ENCODE peak calls at places on chromosomes 16 and 17, in nine cellular contexts. One of them, this sample, is unnamed.

GRCh38 chr16:47995354-47995753 is 160.4 kb downstream of the ABCC12 start:
- DNase-seq in CD4-positive, alpha-beta T cell: no peak
- DNase-seq in ascending aorta: no peak
- DNase-seq in heart right ventricle: no peak
- DNase-seq in DND-41: no peak
- DNase-seq in small intestine: no peak
- DNase-seq in CD8-positive, alpha-beta T cell: no peak
- DNase-seq in psoas muscle: no peak
- DNase-seq in spleen: no peak
- DNase-seq in this sample: no peak

GRCh38 chr16:83470406-83470805 is 337.4 kb upstream of the HSBP1 start:
- DNase-seq in CD4-positive, alpha-beta T cell: no peak
- DNase-seq in ascending aorta: no peak
- DNase-seq in heart right ventricle: no peak
- DNase-seq in DND-41: no peak
- DNase-seq in small intestine: no peak
- DNase-seq in CD8-positive, alpha-beta T cell: no peak
- DNase-seq in psoas muscle: no peak
- DNase-seq in spleen: no peak
- DNase-seq in this sample: no peak

GRCh38 chr16:89822188-89823086 is 5.8 kb upstream of the SPIRE2 start:
- DNase-seq in CD4-positive, alpha-beta T cell: no peak
- DNase-seq in ascending aorta: no peak
- DNase-seq in heart right ventricle: no peak
- DNase-seq in DND-41: no peak
- DNase-seq in small intestine: peak; percentile 92
- DNase-seq in CD8-positive, alpha-beta T cell: no peak
- DNase-seq in psoas muscle: no peak
- DNase-seq in spleen: no peak
- DNase-seq in this sample: no peak

GRCh38 chr17:27615121-27615520 is 15.9 kb upstream of the LGALS9 start:
- DNase-seq in CD4-positive, alpha-beta T cell: no peak
- DNase-seq in ascending aorta: no peak
- DNase-seq in heart right ventricle: no peak
- DNase-seq in DND-41: no peak
- DNase-seq in small intestine: no peak
- DNase-seq in CD8-positive, alpha-beta T cell: no peak
- DNase-seq in psoas muscle: no peak
- DNase-seq in spleen: no peak
- DNase-seq in this sample: no peak

GRCh38 chr17:77101521-77102410 is 39.0 kb upstream of the SEC14L1 start:
- DNase-seq in CD4-positive, alpha-beta T cell: no peak
- DNase-seq in ascending aorta: no peak
- DNase-seq in heart right ventricle: no peak
- DNase-seq in DND-41: no peak
- DNase-seq in small intestine: no peak
- DNase-seq in CD8-positive, alpha-beta T cell: no peak
- DNase-seq in psoas muscle: no peak
- DNase-seq in spleen: no peak
- DNase-seq in this sample: no peak

GRCh38 chr17:32298721-32299578 is 33.3 kb downstream of the RHBDL3 start:
- DNase-seq in CD4-positive, alpha-beta T cell: no peak
- DNase-seq in ascending aorta: no peak
- DNase-seq in heart right ventricle: no peak
- DNase-seq in DND-41: no peak
- DNase-seq in small intestine: no peak
- DNase-seq in CD8-positive, alpha-beta T cell: no peak
- DNase-seq in psoas muscle: no peak
- DNase-seq in spleen: no peak
- DNase-seq in this sample: no peak

GRCh38 chr17:71438631-71439146 is 682.1 kb upstream of the SOX9 start:
- DNase-seq in CD4-positive, alpha-beta T cell: no peak
- DNase-seq in ascending aorta: no peak
- DNase-seq in heart right ventricle: no peak
- DNase-seq in DND-41: no peak
- DNase-seq in small intestine: no peak
- DNase-seq in CD8-positive, alpha-beta T cell: no peak
- DNase-seq in psoas muscle: no peak
- DNase-seq in spleen: no peak
- DNase-seq in this sample: no peak

GRCh38 chr16:28572659-28573510 is 19.2 kb downstream of the SGF29 start:
- DNase-seq in CD4-positive, alpha-beta T cell: no peak
- DNase-seq in ascending aorta: no peak
- DNase-seq in heart right ventricle: no peak
- DNase-seq in DND-41: no peak
- DNase-seq in small intestine: no peak
- DNase-seq in CD8-positive, alpha-beta T cell: no peak
- DNase-seq in psoas muscle: no peak
- DNase-seq in spleen: no peak
- DNase-seq in this sample: no peak

GRCh38 chr17:29235904-29236303 is 10.8 kb upstream of the CRYBA1 start:
- DNase-seq in CD4-positive, alpha-beta T cell: no peak
- DNase-seq in ascending aorta: no peak
- DNase-seq in heart right ventricle: no peak
- DNase-seq in DND-41: no peak
- DNase-seq in small intestine: no peak
- DNase-seq in CD8-positive, alpha-beta T cell: no peak
- DNase-seq in psoas muscle: no peak
- DNase-seq in spleen: no peak
- DNase-seq in this sample: no peak

GRCh38 chr17:76142044-76143041 is 1.3 kb upstream of the FOXJ1 start:
- DNase-seq in CD4-positive, alpha-beta T cell: no peak
- DNase-seq in ascending aorta: no peak
- DNase-seq in heart right ventricle: no peak
- DNase-seq in DND-41: no peak
- DNase-seq in small intestine: no peak
- DNase-seq in CD8-positive, alpha-beta T cell: no peak
- DNase-seq in psoas muscle: no peak
- DNase-seq in spleen: peak; percentile 70
- DNase-seq in this sample: no peak

GRCh38 chr16:86496929-86497381 is 13.4 kb upstream of the FOXF1 start:
- DNase-seq in CD4-positive, alpha-beta T cell: no peak
- DNase-seq in ascending aorta: no peak
- DNase-seq in heart right ventricle: no peak
- DNase-seq in DND-41: no peak
- DNase-seq in small intestine: no peak
- DNase-seq in CD8-positive, alpha-beta T cell: no peak
- DNase-seq in psoas muscle: no peak
- DNase-seq in spleen: peak; percentile 48
- DNase-seq in this sample: no peak

GRCh38 chr17:2995362-2995761 is 68.0 kb downstream of the OR1D5 start:
- DNase-seq in CD4-positive, alpha-beta T cell: peak; percentile 14
- DNase-seq in ascending aorta: no peak
- DNase-seq in heart right ventricle: no peak
- DNase-seq in DND-41: no peak
- DNase-seq in small intestine: no peak
- DNase-seq in CD8-positive, alpha-beta T cell: no peak
- DNase-seq in psoas muscle: no peak
- DNase-seq in spleen: peak; percentile 64
- DNase-seq in this sample: no peak

GRCh38 chr16:1119766-1120611 is 23.9 kb upstream of the C1QTNF8 start:
- DNase-seq in CD4-positive, alpha-beta T cell: no peak
- DNase-seq in ascending aorta: no peak
- DNase-seq in heart right ventricle: no peak
- DNase-seq in DND-41: no peak
- DNase-seq in small intestine: no peak
- DNase-seq in CD8-positive, alpha-beta T cell: no peak
- DNase-seq in psoas muscle: no peak
- DNase-seq in spleen: no peak
- DNase-seq in this sample: no peak

GRCh38 chr17:27078296-27078695 is 215.6 kb upstream of the WSB1 start:
- DNase-seq in CD4-positive, alpha-beta T cell: no peak
- DNase-seq in ascending aorta: no peak
- DNase-seq in heart right ventricle: no peak
- DNase-seq in DND-41: no peak
- DNase-seq in small intestine: no peak
- DNase-seq in CD8-positive, alpha-beta T cell: no peak
- DNase-seq in psoas muscle: no peak
- DNase-seq in spleen: no peak
- DNase-seq in this sample: no peak

GRCh38 chr17:9350083-9350482 is 225.5 kb downstream of the STX8 start:
- DNase-seq in CD4-positive, alpha-beta T cell: no peak
- DNase-seq in ascending aorta: no peak
- DNase-seq in heart right ventricle: no peak
- DNase-seq in DND-41: no peak
- DNase-seq in small intestine: no peak
- DNase-seq in CD8-positive, alpha-beta T cell: no peak
- DNase-seq in psoas muscle: no peak
- DNase-seq in spleen: no peak
- DNase-seq in this sample: no peak

GRCh38 chr16:55508271-55508921 is 476 bp upstream of the LPCAT2 start:
- DNase-seq in CD4-positive, alpha-beta T cell: no peak
- DNase-seq in ascending aorta: no peak
- DNase-seq in heart right ventricle: no peak
- DNase-seq in DND-41: no peak
- DNase-seq in small intestine: no peak
- DNase-seq in CD8-positive, alpha-beta T cell: no peak
- DNase-seq in psoas muscle: no peak
- DNase-seq in spleen: no peak
- DNase-seq in this sample: no peak

GRCh38 chr17:81371910-81372760 is 23.1 kb upstream of the BAHCC1 start:
- DNase-seq in CD4-positive, alpha-beta T cell: no peak
- DNase-seq in ascending aorta: no peak
- DNase-seq in heart right ventricle: peak; percentile 67
- DNase-seq in DND-41: no peak
- DNase-seq in small intestine: peak; percentile 36
- DNase-seq in CD8-positive, alpha-beta T cell: no peak
- DNase-seq in psoas muscle: peak; percentile 76
- DNase-seq in spleen: peak; percentile 78
- DNase-seq in this sample: peak; percentile 47

GRCh38 chr16:31700530-31701388 is 172.8 kb upstream of the ZNF267 start:
- DNase-seq in CD4-positive, alpha-beta T cell: peak; percentile 81
- DNase-seq in ascending aorta: peak; percentile 85
- DNase-seq in heart right ventricle: peak; percentile 79
- DNase-seq in DND-41: peak; percentile 75
- DNase-seq in small intestine: peak; percentile 92
- DNase-seq in CD8-positive, alpha-beta T cell: peak; percentile 90
- DNase-seq in psoas muscle: peak; percentile 78
- DNase-seq in spleen: peak; percentile 93
- DNase-seq in this sample: no peak

GRCh38 chr16:88967800-88968588 is 9.0 kb downstream of the CBFA2T3 start:
- DNase-seq in CD4-positive, alpha-beta T cell: no peak
- DNase-seq in ascending aorta: no peak
- DNase-seq in heart right ventricle: peak; percentile 11
- DNase-seq in DND-41: peak; percentile 44
- DNase-seq in small intestine: no peak
- DNase-seq in CD8-positive, alpha-beta T cell: no peak
- DNase-seq in psoas muscle: peak; percentile 7
- DNase-seq in spleen: peak; percentile 95
- DNase-seq in this sample: no peak

DNA sequence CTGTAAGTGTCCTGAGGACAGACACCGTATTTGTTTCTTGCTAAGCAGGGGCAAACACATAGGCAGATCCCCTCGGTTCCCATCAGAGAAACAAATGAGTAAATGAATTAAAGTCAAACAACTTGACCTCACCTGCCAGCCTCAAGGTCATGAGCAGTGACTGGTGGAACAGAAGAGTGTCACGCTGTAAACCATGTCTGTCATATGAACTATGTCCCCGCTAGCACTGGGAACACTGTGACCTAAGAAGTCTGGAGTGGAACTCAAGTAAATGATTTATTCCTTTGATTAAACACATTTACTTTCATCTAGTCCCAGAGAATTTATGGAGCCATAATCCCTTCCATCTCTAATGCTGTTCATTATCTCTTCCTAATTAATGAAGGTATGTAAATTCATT is 38.9 kb downstream of the CPPED1 start:
- DNase-seq in CD4-positive, alpha-beta T cell: no peak
- DNase-seq in ascending aorta: no peak
- DNase-seq in heart right ventricle: no peak
- DNase-seq in DND-41: no peak
- DNase-seq in small intestine: peak; percentile 86
- DNase-seq in CD8-positive, alpha-beta T cell: no peak
- DNase-seq in psoas muscle: no peak
- DNase-seq in spleen: no peak
- DNase-seq in this sample: no peak
- H3K27ac ChIP-seq in CD4-positive, alpha-beta T cell: no peak overlapping the region
- H3K27ac ChIP-seq in ascending aorta: no peak overlapping the region
- H3K27ac ChIP-seq in heart right ventricle: no peak overlapping the region
- H3K27ac ChIP-seq in DND-41: no peak overlapping the region
- H3K27ac ChIP-seq in small intestine: no peak overlapping the region
- H3K27ac ChIP-seq in CD8-positive, alpha-beta T cell: no peak overlapping the region
- H3K27ac ChIP-seq in psoas muscle: no peak overlapping the region
- H3K27ac ChIP-seq in spleen: no peak overlapping the region
- H3K27ac ChIP-seq in this sample: no peak overlapping the region

GRCh38 chr17:19372439-19372838 is 5.9 kb upstream of the MAPK7 start:
- DNase-seq in CD4-positive, alpha-beta T cell: no peak
- DNase-seq in ascending aorta: no peak
- DNase-seq in heart right ventricle: no peak
- DNase-seq in DND-41: no peak
- DNase-seq in small intestine: no peak
- DNase-seq in CD8-positive, alpha-beta T cell: no peak
- DNase-seq in psoas muscle: no peak
- DNase-seq in spleen: no peak
- DNase-seq in this sample: no peak
- H3K27ac ChIP-seq in CD4-positive, alpha-beta T cell: no peak overlapping the region
- H3K27ac ChIP-seq in ascending aorta: no peak overlapping the region
- H3K27ac ChIP-seq in heart right ventricle: no peak overlapping the region
- H3K27ac ChIP-seq in DND-41: no peak overlapping the region
- H3K27ac ChIP-seq in small intestine: no peak overlapping the region
- H3K27ac ChIP-seq in CD8-positive, alpha-beta T cell: no peak overlapping the region
- H3K27ac ChIP-seq in psoas muscle: no peak overlapping the region
- H3K27ac ChIP-seq in spleen: no peak overlapping the region
- H3K27ac ChIP-seq in this sample: no peak overlapping the region

GRCh38 chr16:11625769-11626168 is 39.0 kb upstream of the LITAF start:
- DNase-seq in CD4-positive, alpha-beta T cell: no peak
- DNase-seq in ascending aorta: no peak
- DNase-seq in heart right ventricle: no peak
- DNase-seq in DND-41: no peak
- DNase-seq in small intestine: no peak
- DNase-seq in CD8-positive, alpha-beta T cell: no peak
- DNase-seq in psoas muscle: no peak
- DNase-seq in spleen: no peak
- DNase-seq in this sample: no peak
- H3K27ac ChIP-seq in CD4-positive, alpha-beta T cell: no peak overlapping the region
- H3K27ac ChIP-seq in ascending aorta: no peak overlapping the region
- H3K27ac ChIP-seq in heart right ventricle: no peak overlapping the region
- H3K27ac ChIP-seq in DND-41: no peak overlapping the region
- H3K27ac ChIP-seq in small intestine: peak overlapping the region; percentile 11
- H3K27ac ChIP-seq in CD8-positive, alpha-beta T cell: no peak overlapping the region
- H3K27ac ChIP-seq in psoas muscle: no peak overlapping the region
- H3K27ac ChIP-seq in spleen: peak overlapping the region; percentile 75
- H3K27ac ChIP-seq in this sample: no peak overlapping the region

GRCh38 chr17:55484575-55484974 is 26.7 kb downstream of the SMIM36 start:
- DNase-seq in CD4-positive, alpha-beta T cell: no peak
- DNase-seq in ascending aorta: no peak
- DNase-seq in heart right ventricle: no peak
- DNase-seq in DND-41: no peak
- DNase-seq in small intestine: no peak
- DNase-seq in CD8-positive, alpha-beta T cell: no peak
- DNase-seq in psoas muscle: no peak
- DNase-seq in spleen: no peak
- DNase-seq in this sample: no peak

GRCh38 chr17:55482591-55483389 is 28.5 kb downstream of the SMIM36 start:
- DNase-seq in CD4-positive, alpha-beta T cell: no peak
- DNase-seq in ascending aorta: no peak
- DNase-seq in heart right ventricle: no peak
- DNase-seq in DND-41: no peak
- DNase-seq in small intestine: no peak
- DNase-seq in CD8-positive, alpha-beta T cell: no peak
- DNase-seq in psoas muscle: no peak
- DNase-seq in spleen: no peak
- DNase-seq in this sample: no peak

GRCh38 chr17:55492951-55493350 is 18.3 kb downstream of the SMIM36 start:
- DNase-seq in CD4-positive, alpha-beta T cell: no peak
- DNase-seq in ascending aorta: no peak
- DNase-seq in heart right ventricle: no peak
- DNase-seq in DND-41: no peak
- DNase-seq in small intestine: no peak
- DNase-seq in CD8-positive, alpha-beta T cell: no peak
- DNase-seq in psoas muscle: no peak
- DNase-seq in spleen: no peak
- DNase-seq in this sample: no peak

GRCh38 chr17:55487727-55488436 is 23.4 kb downstream of the SMIM36 start:
- DNase-seq in CD4-positive, alpha-beta T cell: no peak
- DNase-seq in ascending aorta: no peak
- DNase-seq in heart right ventricle: no peak
- DNase-seq in DND-41: no peak
- DNase-seq in small intestine: peak; percentile 13
- DNase-seq in CD8-positive, alpha-beta T cell: no peak
- DNase-seq in psoas muscle: no peak
- DNase-seq in spleen: no peak
- DNase-seq in this sample: no peak
- H3K27ac ChIP-seq in CD4-positive, alpha-beta T cell: no peak overlapping the region
- H3K27ac ChIP-seq in ascending aorta: no peak overlapping the region
- H3K27ac ChIP-seq in heart right ventricle: no peak overlapping the region
- H3K27ac ChIP-seq in DND-41: no peak overlapping the region
- H3K27ac ChIP-seq in small intestine: no peak overlapping the region
- H3K27ac ChIP-seq in CD8-positive, alpha-beta T cell: no peak overlapping the region
- H3K27ac ChIP-seq in psoas muscle: no peak overlapping the region
- H3K27ac ChIP-seq in spleen: no peak overlapping the region
- H3K27ac ChIP-seq in this sample: no peak overlapping the region